ENCODE peak calls at places on chromosomes 3 and 15, in six cellular contexts. S is left lung; J is stimulated activated CD4-positive, alpha-beta T cell treated with anti-CD3 and anti-CD28 coated beads, Interleukin-4, amount 100 ng/mL, for 24 hours; O is amniotic stem cell; M is AG04449; H is GDM1. A is an unnamed sample.

GRCh38 chr3:132421832-132422231 is 4.5 kb downstream of the DNAJC13 start:
- DNase-seq in S (no peak), J (no peak), O (no peak), M (peak; percentile 23), H (no peak), A (no peak)

GRCh38 chr15:89531796-89532537 is 35.6 kb upstream of the RHCG start:
- DNase-seq in S (no peak), J (no peak), O (no peak), M (no peak), H (no peak), A (no peak)

GRCh38 chr3:97278506-97278905 is 464.1 kb downstream of the EPHA6 start:
- DNase-seq in S (no peak), J (no peak), O (no peak), M (no peak), H (no peak), A (no peak)

GRCh38 chr3:110307065-110307809 is 764.4 kb upstream of the NECTIN3 start:
- DNase-seq in S (no peak), J (no peak), O (no peak), M (peak; percentile 37), H (no peak), A (no peak)

GRCh38 chr3:185079620-185080019 is 73.2 kb downstream of the C3orf70 start:
- DNase-seq in S (no peak), J (no peak), O (no peak), M (no peak), H (no peak), A (no peak)

GRCh38 chr3:24451461-24452099 is 43.1 kb downstream of the THRB start:
- DNase-seq in S (no peak), J (no peak), O (no peak), M (no peak), H (no peak), A (no peak)

GRCh38 chr3:65202395-65202794 is 514.6 kb upstream of the ADAMTS9 start:
- DNase-seq in S (no peak), J (no peak), O (no peak), M (no peak), H (no peak), A (no peak)

GRCh38 chr3:130907966-130908365 is 14.1 kb downstream of the ATP2C1 start:
- DNase-seq in S (no peak), J (no peak), O (no peak), M (no peak), H (no peak), A (no peak)

GRCh38 chr3:134600685-134601502 is 49.9 kb downstream of the KY start:
- DNase-seq in S (peak; percentile 95), J (peak; percentile 56), O (no peak), M (no peak), H (peak; percentile 63), A (peak; percentile 35)

GRCh38 chr3:184786271-184787010 is 25.5 kb upstream of the VPS8 start:
- DNase-seq in S (no peak), J (no peak), O (no peak), M (peak; percentile 77), H (peak; percentile 84), A (peak; percentile 75)

GRCh38 chr15:84582583-84583157 is 18.1 kb upstream of the ZSCAN2 start:
- DNase-seq in S (no peak), J (no peak), O (no peak), M (no peak), H (no peak), A (no peak)

GRCh38 chr3:123373535-123373987 is 75.3 kb downstream of the ADCY5 start:
- DNase-seq in S (no peak), J (no peak), O (no peak), M (no peak), H (no peak), A (no peak)

GRCh38 chr3:168100777-168101492 is 5.2 kb upstream of the GOLIM4 start:
- DNase-seq in S (no peak), J (no peak), O (no peak), M (no peak), H (no peak), A (no peak)

GRCh38 chr15:41882689-41883483 is 11.0 kb downstream of the SPTBN5 start:
- DNase-seq in S (peak; percentile 60), J (no peak), O (no peak), M (no peak), H (peak; percentile 58), A (no peak)

GRCh38 chr3:10189557-10190374 is 25.0 kb downstream of the IRAK2 start:
- DNase-seq in S (peak; percentile 94), J (peak; percentile 38), O (no peak), M (no peak), H (peak; percentile 91), A (no peak)

GRCh38 chr3:151093905-151094304 is 8.4 kb downstream of the MED12L start:
- DNase-seq in S (no peak), J (no peak), O (no peak), M (no peak), H (peak; percentile 14), A (no peak)

GRCh38 chr3:4856564-4856963 is 122.7 kb upstream of the BHLHE40 start:
- DNase-seq in S (no peak), J (no peak), O (no peak), M (no peak), H (no peak), A (no peak)

GRCh38 chr15:70505411-70505919 is 257.9 kb downstream of the UACA start:
- DNase-seq in S (no peak), J (no peak), O (peak; percentile 60), M (no peak), H (peak; percentile 20), A (peak; percentile 86)

A was measured in HS-27A.